ENCODE peak calls at places on chromosome 18, in five cellular contexts. D is PC-9, N is OCI-LY7, B is fibroblast of mammary gland, O is astrocyte of the cerebellum. X is an unnamed sample.

GRCh38 chr18:28858248-28858647 is 681.3 kb upstream of the CDH2 start:
- DNase-seq in D (no peak), N (no peak), B (no peak), O (no peak), X (no peak)

GRCh38 chr18:79519751-79520472 is 124.2 kb downstream of the NFATC1 start:
- DNase-seq in D (no peak), N (peak; percentile 51), B (no peak), O (no peak), X (no peak)

GRCh38 chr18:76445741-76446232 is 49.3 kb downstream of the ZNF516 start:
- DNase-seq in D (no peak), N (no peak), B (no peak), O (no peak), X (no peak)

GRCh38 chr18:45353530-45353929 is 261.7 kb upstream of the SLC14A2 start:
- DNase-seq in D (peak; percentile 60), N (no peak), B (peak; percentile 17), O (no peak), X (no peak)

GRCh38 chr18:76426738-76427305 is 68.2 kb downstream of the ZNF516 start:
- DNase-seq in D (no peak), N (no peak), B (peak; percentile 49), O (no peak), X (no peak)

GRCh38 chr18:45576906-45577305 is 38.4 kb upstream of the SLC14A2 start:
- DNase-seq in D (no peak), N (no peak), B (no peak), O (no peak), X (no peak)

GRCh38 chr18:45463433-45463832 is 151.8 kb upstream of the SLC14A2 start:
- DNase-seq in D (no peak), N (no peak), B (no peak), O (no peak), X (no peak)

GRCh38 chr18:33870059-33870458 is 292.0 kb downstream of the ASXL3 start:
- DNase-seq in D (no peak), N (no peak), B (no peak), O (peak; percentile 41), X (no peak)

GRCh38 chr18:77650799-77651385 is 401.2 kb downstream of the GALR1 start:
- DNase-seq in D (no peak), N (peak; percentile 19), B (peak; percentile 54), O (no peak), X (no peak)

GRCh38 chr18:28582724-28583123 is 405.8 kb upstream of the CDH2 start:
- DNase-seq in D (no peak), N (no peak), B (no peak), O (no peak), X (no peak)

GRCh38 chr18:77081387-77081773 is 51.2 kb downstream of the MBP start:
- DNase-seq in D (no peak), N (no peak), B (peak; percentile 94), O (peak; percentile 91), X (peak; percentile 27)

GRCh38 chr18:23188391-23188790 is 53.1 kb downstream of the CABLES1 start:
- DNase-seq in D (no peak), N (no peak), B (no peak), O (no peak), X (no peak)

GRCh38 chr18:65567372-65567771 is 183.4 kb upstream of the CDH7 start:
- DNase-seq in D (no peak), N (no peak), B (no peak), O (no peak), X (no peak)

GRCh38 chr18:45997689-45998088 is 30.6 kb upstream of the EPG5 start:
- DNase-seq in D (no peak), N (no peak), B (no peak), O (no peak), X (no peak)

GRCh38 chr18:69951182-69951581 is 3.5 kb upstream of the CD226 start:
- DNase-seq in D (no peak), N (no peak), B (no peak), O (peak; percentile 43), X (no peak)

GRCh38 chr18:28588884-28589549 is 412.1 kb upstream of the CDH2 start:
- DNase-seq in D (no peak), N (no peak), B (peak; percentile 7), O (peak; percentile 20), X (no peak)

GRCh38 chr18:58080516-58080915 is 36.5 kb downstream of the NEDD4L start:
- DNase-seq in D (peak; percentile 85), N (no peak), B (no peak), O (no peak), X (no peak)

GRCh38 chr18:78624646-78625279 is 354.9 kb upstream of the SALL3 start:
- DNase-seq in D (no peak), N (no peak), B (no peak), O (no peak), X (no peak)

GRCh38 chr18:76496200-76496890 is 1.3 kb upstream of the ZNF516 start:
- DNase-seq in D (peak; percentile 47), N (peak; percentile 64), B (peak; percentile 83), O (no peak), X (no peak)

GRCh38 chr18:57397440-57397839 is 37.7 kb upstream of the ONECUT2 start:
- DNase-seq in D (peak; percentile 71), N (no peak), B (peak; percentile 15), O (no peak), X (no peak)

GRCh38 chr18:9055185-9055584 is 47.3 kb upstream of the NDUFV2 start:
- DNase-seq in D (peak; percentile 90), N (no peak), B (peak; percentile 95), O (peak; percentile 89), X (peak; percentile 69)

GRCh38 chr18:63073481-63073880 is 246.1 kb downstream of the BCL2 start:
- DNase-seq in D (no peak), N (peak; percentile 1), B (no peak), O (no peak), X (no peak)
- TF ChIP-seq CTCF in D (no peak), N (peak; percentile 53), B (no peak), O (no peak), X (no peak)

DNA sequence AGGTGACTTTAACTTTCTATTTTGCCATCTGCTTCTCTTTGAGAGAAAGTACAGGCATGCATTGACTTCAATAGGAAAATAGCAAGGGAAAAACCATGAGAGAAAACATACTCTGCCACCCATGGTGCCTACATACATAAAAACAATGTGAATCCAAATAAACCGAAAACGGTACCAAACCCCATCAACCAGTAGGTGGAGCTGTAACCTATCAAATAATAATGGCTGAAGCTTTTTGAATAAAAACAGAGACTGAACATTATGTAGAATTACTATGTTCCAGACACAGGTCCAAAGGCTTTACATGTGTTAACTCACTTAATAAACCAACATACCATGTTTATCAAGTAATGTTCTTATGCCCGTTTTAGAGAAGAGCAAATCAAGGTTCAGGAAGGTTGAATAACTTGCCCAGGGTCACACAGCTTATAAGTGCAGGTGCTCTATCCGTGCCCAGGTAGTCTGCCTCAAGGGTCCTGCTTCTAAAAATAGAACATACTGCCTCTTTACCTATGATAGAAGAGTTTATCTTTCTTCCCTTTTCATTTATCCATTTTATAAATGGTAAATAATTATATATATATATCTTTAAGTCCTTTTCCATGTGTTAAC is 293.9 kb upstream of the SYT4 start:
- DNase-seq in D (no peak), N (peak; percentile 14), B (peak; percentile 64), O (peak; percentile 56), X (peak; percentile 15)
- TF ChIP-seq CTCF in D (peak; percentile 78), N (peak; percentile 80), B (peak; percentile 79), O (peak; percentile 61), X (peak; percentile 77)

DNA sequence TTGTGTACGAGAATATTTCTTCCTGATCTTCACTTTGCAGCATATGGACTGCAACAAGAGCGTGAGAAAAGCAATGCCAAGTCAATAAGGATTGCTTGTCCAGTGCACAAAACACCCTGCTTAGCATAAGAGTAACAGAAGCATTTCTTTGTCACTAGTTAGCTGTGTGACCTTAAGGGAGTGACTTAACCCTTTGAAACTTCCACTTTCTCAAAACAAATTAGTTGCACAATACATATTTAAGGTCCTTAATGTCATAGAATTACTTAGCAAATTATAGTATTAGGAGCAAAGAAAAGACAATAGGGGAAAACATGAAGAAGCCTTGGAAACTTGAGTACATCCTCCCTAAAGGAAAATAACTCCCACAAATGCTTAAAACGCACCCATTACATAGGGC is 230.1 kb downstream of the RNF152 start:
- DNase-seq in D (no peak), N (no peak), B (no peak), O (no peak), X (no peak)
- TF ChIP-seq CTCF in D (no peak), N (no peak), B (no peak), O (no peak), X (no peak)

GRCh38 chr18:67486534-67486933 is 30.0 kb downstream of the DSEL start:
- DNase-seq in D (no peak), N (no peak), B (no peak), O (no peak), X (no peak)
- TF ChIP-seq CTCF in D (no peak), N (no peak), B (no peak), O (no peak), X (no peak)

DNA sequence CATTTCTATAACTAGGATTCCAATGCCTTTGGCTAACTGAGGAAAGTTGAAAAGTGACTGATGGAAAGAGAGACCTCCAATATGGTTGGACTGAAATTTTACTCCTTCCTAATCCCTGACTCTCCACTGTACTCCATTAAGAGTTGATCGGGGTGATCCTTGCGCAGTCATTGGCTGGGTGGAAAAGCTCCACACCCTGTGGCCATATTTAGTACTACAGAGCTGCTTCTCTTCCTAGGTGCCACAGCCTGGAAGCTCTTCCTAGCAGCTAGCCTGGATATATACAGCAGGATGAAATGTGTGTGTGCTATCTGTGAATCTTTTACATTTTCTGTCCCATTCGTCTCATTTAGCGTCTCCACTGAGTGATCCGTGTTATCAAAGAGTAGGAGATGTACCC is 71.2 kb downstream of the MEP1B start:
- DNase-seq in D (no peak), N (no peak), B (no peak), O (no peak), X (no peak)
- TF ChIP-seq CTCF in D (no peak), N (no peak), B (peak; percentile 25), O (no peak), X (no peak)

GRCh38 chr18:59200787-59201186 is 19.2 kb upstream of the GRP start:
- DNase-seq in D (no peak), N (no peak), B (no peak), O (no peak), X (no peak)
- TF ChIP-seq CTCF in D (no peak), N (no peak), B (no peak), O (no peak), X (peak; percentile 15)

GRCh38 chr18:61085751-61086150 is 247.5 kb upstream of the CDH20 start:
- DNase-seq in D (no peak), N (no peak), B (no peak), O (no peak), X (no peak)
- TF ChIP-seq CTCF in D (no peak), N (no peak), B (no peak), O (no peak), X (no peak)

GRCh38 chr18:468841-469796 is 31.4 kb downstream of the COLEC12 start:
- DNase-seq in D (no peak), N (peak; percentile 30), B (no peak), O (no peak), X (no peak)
- TF ChIP-seq CTCF in D (no peak), N (peak; percentile 49), B (no peak), O (no peak), X (no peak)

X was measured in AG09319.